ENCODE peak calls at places on chromosome 11, in nine cellular contexts. G is endothelial cell of umbilical vein, I is transverse colon, Q is HCT116, E is GM23338, V is stomach, O is sigmoid colon, H is K562, R is SK-N-SH. K is an unnamed sample.

GRCh38 chr11:97202613-97203292 is 812.9 kb downstream of the JRKL start:
- DNase-seq in Q (no peak), E (peak), I (no peak), V (no peak), O (no peak), H (no peak), G (no peak), R (no peak), K (no peak)

GRCh38 chr11:19498986-19499669 is 213.5 kb upstream of the NAV2 start:
- DNase-seq in O (no peak), G (no peak), H (no peak), I (no peak), V (no peak), Q (no peak), R (no peak), E (no peak), K (no peak)

GRCh38 chr11:48018561-48019229 is 38.3 kb downstream of the PTPRJ start:
- DNase-seq in I (no peak), O (no peak), E (peak), V (no peak), H (no peak), R (no peak), Q (no peak), G (peak), K (peak)

GRCh38 chr11:11148104-11148509 is 204.9 kb downstream of the CSNK2A3 start:
- DNase-seq in V (no peak), E (peak), G (no peak), R (no peak), I (peak), Q (no peak), O (peak), H (peak), K (no peak)

GRCh38 chr11:88629496-88629895 is 292.0 kb upstream of the CTSC start:
- DNase-seq in H (no peak), R (no peak), E (no peak), V (no peak), I (no peak), O (no peak), Q (no peak), G (no peak), K (no peak)

GRCh38 chr11:77668760-77669159 is 31.2 kb upstream of the CLNS1A start:
- DNase-seq in V (no peak), E (no peak), I (no peak), Q (no peak), O (no peak), H (no peak), G (no peak), R (no peak), K (no peak)

GRCh38 chr11:77672276-77672675 is 34.7 kb upstream of the CLNS1A start:
- DNase-seq in H (no peak), G (no peak), E (no peak), V (no peak), Q (no peak), R (no peak), I (peak), O (no peak), K (no peak)

GRCh38 chr11:126334665-126335462 is 20.6 kb upstream of the ST3GAL4 start:
- DNase-seq in H (no peak), R (no peak), E (no peak), I (no peak), G (no peak), O (no peak), V (no peak), Q (no peak), K (peak)

GRCh38 chr11:47508595-47509555 is 44.1 kb downstream of the CELF1 start:
- DNase-seq in V (peak), Q (no peak), E (no peak), I (peak), H (no peak), O (no peak), G (no peak), R (no peak), K (no peak)

GRCh38 chr11:64925536-64926449 is 1.3 kb downstream of the PPP2R5B start:
- DNase-seq in E (no peak), I (no peak), H (no peak), G (no peak), V (no peak), Q (no peak), O (no peak), R (peak), K (no peak)

GRCh38 chr11:120835601-120836228 is 188.2 kb upstream of the TBCEL start:
- DNase-seq in I (no peak), H (no peak), V (no peak), E (no peak), O (no peak), R (no peak), Q (no peak), G (no peak), K (no peak)

GRCh38 chr11:133842730-133843129 is 2.6 kb downstream of the SPATA19 start:
- DNase-seq in H (no peak), G (no peak), O (no peak), R (no peak), V (no peak), I (no peak), E (no peak), Q (no peak), K (no peak)

GRCh38 chr11:23192256-23192655 is 332.0 kb upstream of the CCDC179 start:
- DNase-seq in G (no peak), I (no peak), O (no peak), R (no peak), V (no peak), Q (no peak), H (no peak), E (no peak), K (no peak)

GRCh38 chr11:102666331-102666957 is 39.1 kb downstream of the MMP27 start:
- DNase-seq in V (no peak), O (no peak), I (peak), Q (peak), R (peak), E (peak), G (peak), H (peak), K (no peak)

GRCh38 chr11:68890490-68891231 is 13.0 kb downstream of the MRPL21 start:
- DNase-seq in G (peak), I (peak), O (peak), R (peak), H (no peak), E (no peak), Q (no peak), V (peak), K (peak)

GRCh38 chr11:94154095-94154856 is 25.6 kb downstream of the PANX1 start:
- DNase-seq in H (no peak), G (no peak), I (no peak), E (no peak), O (no peak), R (no peak), Q (no peak), V (no peak), K (no peak)

GRCh38 chr11:27315816-27316215 is 47.2 kb downstream of the CCDC34 start:
- DNase-seq in O (no peak), G (no peak), V (no peak), Q (no peak), R (no peak), E (no peak), H (no peak), I (no peak), K (no peak)

GRCh38 chr11:71252434-71252781 is at the start of gene SHANK2:
- DNase-seq in H (no peak), G (no peak), R (peak), E (peak), I (peak), Q (no peak), V (peak), O (no peak), K (no peak)

GRCh38 chr11:72821221-72821919 is 7.2 kb downstream of the ATG16L2 start:
- DNase-seq in I (peak), H (no peak), O (no peak), G (no peak), V (peak), R (no peak), E (peak), Q (no peak), K (no peak)

GRCh38 chr11:77149716-77150392 is 21.8 kb downstream of the MYO7A start:
- DNase-seq in O (no peak), V (no peak), E (no peak), R (no peak), G (no peak), Q (no peak), H (no peak), I (no peak), K (no peak)

GRCh38 chr11:12377824-12378593 is 638 bp downstream of the PARVA start:
- DNase-seq in E (peak), Q (peak), G (peak), R (peak), H (no peak), V (peak), I (peak), O (peak), K (no peak)

DNA sequence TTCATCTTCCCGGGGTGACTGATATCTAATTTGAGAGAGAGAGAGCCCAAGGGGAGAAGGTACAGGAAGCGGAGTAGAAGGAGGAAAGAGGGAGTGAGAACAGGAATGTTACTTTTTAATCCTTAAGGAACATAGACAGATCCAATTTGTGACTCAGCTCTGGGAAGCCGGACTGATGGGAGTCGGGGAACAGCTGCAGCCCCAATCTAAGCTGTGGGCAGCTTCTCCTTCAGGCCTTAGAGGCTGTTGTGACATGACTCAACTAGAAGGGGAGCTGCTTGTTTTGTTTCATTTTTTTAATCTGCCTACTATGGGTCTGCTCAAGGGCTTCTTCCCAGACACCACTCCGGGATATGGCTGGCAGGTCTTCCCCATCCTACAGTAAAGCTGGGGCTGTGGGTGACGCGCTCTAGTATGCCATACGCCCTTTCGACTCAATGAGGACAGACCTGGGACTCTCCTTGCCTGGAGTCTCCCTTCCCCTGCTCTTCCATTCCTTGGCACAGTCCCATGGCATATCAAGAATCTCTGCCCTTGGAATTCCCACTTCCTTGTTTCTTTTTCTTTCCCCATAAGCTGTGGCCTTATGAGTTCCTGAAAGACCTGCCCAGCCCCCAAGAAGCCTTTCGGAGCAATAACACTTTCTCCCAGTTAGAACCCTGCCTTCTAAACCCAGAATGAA is 103.3 kb upstream of the AKIP1 start:
- DNase-seq in E (no peak), V (peak), I (peak), R (no peak), G (no peak), Q (no peak), H (no peak), O (peak), K (no peak)
- H3K4me3 ChIP-seq in E (no peak), V (peak), I (peak), R (no peak), G (no peak), Q (no peak), H (no peak), O (peak), K (no peak)

GRCh38 chr11:91804057-91804456 is 420.6 kb upstream of the FAT3 start:
- DNase-seq in R (peak), O (no peak), H (no peak), V (no peak), G (no peak), E (peak), Q (no peak), I (no peak), K (no peak)
- TF ChIP-seq POLR2AphosphoS5 in R (no peak), O (no peak), H (no peak), V (no peak), G (no peak), E (no peak), Q (no peak), I (no peak), K (no peak)

DNA sequence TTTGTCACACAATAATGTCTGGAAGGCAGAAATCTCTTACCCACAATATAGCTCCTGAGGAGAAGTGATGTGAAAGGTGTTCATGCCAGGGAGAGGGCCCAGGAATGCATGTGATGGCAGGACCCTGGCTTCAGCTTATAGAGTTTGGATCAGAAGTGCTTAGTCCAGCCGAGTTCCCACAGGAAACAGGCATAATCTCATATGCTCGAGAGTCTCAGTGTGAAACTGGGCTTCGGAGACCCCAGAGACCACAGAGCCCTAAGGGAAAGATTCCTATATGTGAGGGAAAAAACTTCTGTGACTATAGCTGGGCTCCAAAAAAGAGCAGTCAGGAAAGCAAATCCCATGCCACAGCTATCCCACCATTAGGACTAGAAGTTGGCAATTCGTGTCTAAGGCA is at the start of gene OR52N5:
- DNase-seq in V (no peak), E (no peak), R (no peak), I (no peak), H (no peak), G (no peak), Q (no peak), O (no peak), K (no peak)
- H3K4me3 ChIP-seq in V (no peak), E (no peak), R (no peak), I (no peak), H (no peak), G (no peak), Q (no peak), O (no peak), K (no peak)

GRCh38 chr11:67646535-67647336 is 3.8 kb downstream of the ACY3 start:
- DNase-seq in O (no peak), V (no peak), H (no peak), I (peak), Q (no peak), G (no peak), E (no peak), R (no peak), K (peak)
- TF ChIP-seq POLR2AphosphoS5 in O (no peak), V (no peak), H (no peak), I (no peak), Q (no peak), G (no peak), E (no peak), R (no peak), K (peak)

GRCh38 chr11:130634981-130635473 is 186.6 kb downstream of the ADAMTS15 start:
- DNase-seq in Q (no peak), G (peak), I (no peak), V (no peak), R (no peak), O (no peak), E (no peak), H (no peak), K (no peak)
- H3K4me3 ChIP-seq in Q (no peak), G (no peak), I (no peak), V (no peak), R (no peak), O (no peak), E (no peak), H (no peak), K (no peak)

GRCh38 chr11:33272338-33273107 is 15.3 kb downstream of the HIPK3 start:
- DNase-seq in Q (no peak), H (peak), E (no peak), G (no peak), I (no peak), R (no peak), V (no peak), O (no peak), K (no peak)

GRCh38 chr11:33266418-33267215 is 9.4 kb downstream of the HIPK3 start:
- DNase-seq in R (no peak), Q (no peak), E (peak), I (no peak), V (no peak), G (no peak), O (no peak), H (peak), K (no peak)

GRCh38 chr11:33269822-33270221 is 12.6 kb downstream of the HIPK3 start:
- DNase-seq in O (no peak), V (no peak), I (no peak), G (no peak), Q (no peak), R (no peak), E (no peak), H (no peak), K (no peak)

GRCh38 chr11:33264926-33265325 is 7.7 kb downstream of the HIPK3 start:
- DNase-seq in O (no peak), H (no peak), I (no peak), V (no peak), E (no peak), G (no peak), R (no peak), Q (no peak), K (no peak)

DNA sequence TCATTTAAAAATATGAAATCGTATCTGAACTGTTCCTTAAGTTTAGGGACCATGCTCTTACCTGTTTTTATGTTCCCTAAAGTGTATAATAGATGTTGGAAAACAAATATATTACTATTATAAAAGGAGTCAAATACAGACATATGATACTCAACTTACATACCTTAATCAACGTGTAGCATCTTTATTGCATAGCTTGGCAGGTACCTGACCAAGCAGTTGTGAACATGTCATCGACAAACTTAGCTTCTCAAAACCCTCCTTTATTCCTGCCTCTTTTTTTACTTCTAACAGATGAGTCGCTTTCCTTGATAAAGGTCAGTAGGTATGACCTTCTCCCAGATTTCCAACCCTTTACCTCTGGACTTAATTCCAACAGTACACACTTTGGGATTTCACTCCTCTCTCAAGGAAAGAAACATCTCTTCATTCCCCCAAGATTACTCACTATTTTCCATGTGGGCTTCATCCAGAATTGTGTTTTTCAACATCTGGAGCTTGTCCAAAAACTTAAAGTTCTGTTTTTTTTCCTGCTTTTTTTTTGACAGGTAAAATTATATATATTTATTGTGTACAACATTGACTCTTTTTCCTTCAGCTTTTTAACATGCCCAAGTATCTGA is 11.9 kb downstream of the HIPK3 start:
- DNase-seq in H (no peak), O (no peak), V (no peak), I (no peak), G (no peak), R (no peak), Q (no peak), E (no peak), K (no peak)
- TF ChIP-seq POLR2AphosphoS5 in H (no peak), O (no peak), V (no peak), I (no peak), G (no peak), R (no peak), Q (no peak), E (no peak), K (no peak)

DNA sequence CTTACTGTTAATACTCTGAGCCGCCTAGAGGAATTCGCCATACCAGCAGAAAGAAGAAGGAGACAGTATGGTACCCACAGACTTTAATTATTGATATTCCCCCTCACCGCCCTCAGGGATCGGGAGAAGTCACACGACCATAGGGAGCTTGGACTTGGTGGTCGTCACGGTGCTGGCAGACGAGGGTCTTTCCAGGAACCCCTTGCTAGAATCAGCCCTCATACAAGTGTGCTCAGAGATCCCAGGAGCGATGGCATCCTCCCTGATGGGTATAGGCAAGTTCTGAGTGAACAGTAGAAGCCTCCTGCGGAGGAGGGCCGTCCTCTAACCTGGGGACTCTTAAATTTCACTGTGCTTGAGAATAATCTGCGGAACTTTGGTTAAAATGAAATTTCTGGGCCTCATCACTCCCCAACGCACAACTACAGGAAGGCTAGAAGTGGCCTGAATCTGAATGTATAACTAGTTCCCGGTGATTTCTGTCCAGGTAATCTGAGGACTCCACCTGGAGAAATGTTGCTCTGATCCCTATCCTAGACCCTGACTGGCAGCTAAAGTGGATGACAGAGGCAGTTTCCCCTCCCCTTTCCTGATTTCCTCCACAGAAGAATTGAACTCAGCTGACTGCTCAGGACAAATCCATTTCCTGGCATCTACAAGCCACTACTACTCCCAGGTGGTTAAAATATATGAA is 4.5 kb downstream of the VSIG2 start:
- DNase-seq in G (peak), R (no peak), E (no peak), H (no peak), V (no peak), O (no peak), I (no peak), Q (no peak), K (no peak)
- H3K4me3 ChIP-seq in G (no peak), R (no peak), E (peak), H (no peak), V (peak), O (no peak), I (no peak), Q (no peak), K (no peak)

K was measured in spleen.